ENCODE peak calls at places on chromosomes 13 and 19, in ten cellular contexts. One of them, this sample, is unnamed.

GRCh38 chr19:18789422-18789832 is 1.7 kb downstream of the COMP start:
- DNase-seq in CD8-positive, alpha-beta T cell: no peak
- DNase-seq in dorsolateral prefrontal cortex: no peak
- DNase-seq in stomach: no peak
- DNase-seq in uterus: no peak
- DNase-seq in cardiac muscle cell: no peak
- DNase-seq in gastrocnemius medialis: no peak
- DNase-seq in right lobe of liver: no peak
- DNase-seq in GM23338: no peak
- DNase-seq in ovary: no peak
- DNase-seq in this sample: no peak

GRCh38 chr19:17200408-17201079 is 14.6 kb upstream of the USE1 start:
- DNase-seq in cardiac muscle cell: no peak
- DNase-seq in gastrocnemius medialis: no peak
- DNase-seq in dorsolateral prefrontal cortex: no peak
- DNase-seq in stomach: no peak
- DNase-seq in CD8-positive, alpha-beta T cell: no peak
- DNase-seq in uterus: no peak
- DNase-seq in right lobe of liver: no peak
- DNase-seq in ovary: no peak
- DNase-seq in GM23338: no peak
- DNase-seq in this sample: no peak

GRCh38 chr13:97975280-97975850 is 21.9 kb downstream of the IPO5 start:
- DNase-seq in CD8-positive, alpha-beta T cell: no peak
- DNase-seq in right lobe of liver: no peak
- DNase-seq in cardiac muscle cell: no peak
- DNase-seq in gastrocnemius medialis: no peak
- DNase-seq in dorsolateral prefrontal cortex: peak; percentile 32
- DNase-seq in GM23338: no peak
- DNase-seq in uterus: no peak
- DNase-seq in ovary: no peak
- DNase-seq in stomach: no peak
- DNase-seq in this sample: peak; percentile 41

GRCh38 chr19:44756089-44756562 is 7.6 kb downstream of the BCL3 start:
- DNase-seq in GM23338: no peak
- DNase-seq in gastrocnemius medialis: no peak
- DNase-seq in CD8-positive, alpha-beta T cell: no peak
- DNase-seq in cardiac muscle cell: no peak
- DNase-seq in right lobe of liver: peak; percentile 66
- DNase-seq in dorsolateral prefrontal cortex: no peak
- DNase-seq in uterus: no peak
- DNase-seq in stomach: no peak
- DNase-seq in ovary: no peak
- DNase-seq in this sample: no peak

GRCh38 chr19:47511128-47511517 is 3.7 kb downstream of the NAPA start:
- DNase-seq in cardiac muscle cell: peak; percentile 52
- DNase-seq in gastrocnemius medialis: no peak
- DNase-seq in ovary: peak; percentile 93
- DNase-seq in GM23338: no peak
- DNase-seq in uterus: peak; percentile 86
- DNase-seq in stomach: peak; percentile 65
- DNase-seq in right lobe of liver: peak; percentile 96
- DNase-seq in CD8-positive, alpha-beta T cell: no peak
- DNase-seq in dorsolateral prefrontal cortex: no peak
- DNase-seq in this sample: no peak

GRCh38 chr13:107271226-107271625 is 703.3 kb upstream of the ARGLU1 start:
- DNase-seq in right lobe of liver: no peak
- DNase-seq in CD8-positive, alpha-beta T cell: no peak
- DNase-seq in GM23338: peak; percentile 81
- DNase-seq in dorsolateral prefrontal cortex: no peak
- DNase-seq in stomach: no peak
- DNase-seq in cardiac muscle cell: peak; percentile 79
- DNase-seq in gastrocnemius medialis: no peak
- DNase-seq in ovary: no peak
- DNase-seq in uterus: no peak
- DNase-seq in this sample: no peak

GRCh38 chr19:2636897-2637683 is 65.4 kb downstream of the GNG7 start:
- DNase-seq in gastrocnemius medialis: no peak
- DNase-seq in cardiac muscle cell: peak; percentile 65
- DNase-seq in stomach: peak; percentile 72
- DNase-seq in ovary: peak; percentile 53
- DNase-seq in CD8-positive, alpha-beta T cell: peak; percentile 75
- DNase-seq in uterus: peak; percentile 54
- DNase-seq in right lobe of liver: peak; percentile 80
- DNase-seq in GM23338: peak; percentile 75
- DNase-seq in dorsolateral prefrontal cortex: no peak
- DNase-seq in this sample: peak; percentile 75

GRCh38 chr19:10114651-10115391 is 3.3 kb downstream of the P2RY11 start:
- DNase-seq in right lobe of liver: peak; percentile 53
- DNase-seq in uterus: no peak
- DNase-seq in dorsolateral prefrontal cortex: no peak
- DNase-seq in ovary: no peak
- DNase-seq in gastrocnemius medialis: no peak
- DNase-seq in CD8-positive, alpha-beta T cell: no peak
- DNase-seq in cardiac muscle cell: no peak
- DNase-seq in stomach: no peak
- DNase-seq in GM23338: peak; percentile 27
- DNase-seq in this sample: no peak

GRCh38 chr13:29402168-29402621 is 193.3 kb downstream of the SLC7A1 start:
- DNase-seq in CD8-positive, alpha-beta T cell: no peak
- DNase-seq in dorsolateral prefrontal cortex: no peak
- DNase-seq in cardiac muscle cell: peak; percentile 4
- DNase-seq in stomach: no peak
- DNase-seq in uterus: peak; percentile 65
- DNase-seq in GM23338: no peak
- DNase-seq in gastrocnemius medialis: no peak
- DNase-seq in ovary: peak; percentile 39
- DNase-seq in right lobe of liver: no peak
- DNase-seq in this sample: no peak

GRCh38 chr13:105541565-105541964 is 993.9 kb downstream of the EFNB2 start:
- DNase-seq in CD8-positive, alpha-beta T cell: no peak
- DNase-seq in dorsolateral prefrontal cortex: no peak
- DNase-seq in cardiac muscle cell: no peak
- DNase-seq in stomach: no peak
- DNase-seq in ovary: no peak
- DNase-seq in uterus: no peak
- DNase-seq in GM23338: no peak
- DNase-seq in gastrocnemius medialis: no peak
- DNase-seq in right lobe of liver: no peak
- DNase-seq in this sample: no peak

GRCh38 chr13:94020833-94021232 is 458.6 kb downstream of the DCT start:
- DNase-seq in gastrocnemius medialis: no peak
- DNase-seq in ovary: no peak
- DNase-seq in dorsolateral prefrontal cortex: no peak
- DNase-seq in stomach: no peak
- DNase-seq in CD8-positive, alpha-beta T cell: no peak
- DNase-seq in cardiac muscle cell: no peak
- DNase-seq in GM23338: no peak
- DNase-seq in uterus: no peak
- DNase-seq in right lobe of liver: no peak
- DNase-seq in this sample: peak; percentile 10

GRCh38 chr13:101453784-101454201 is 1.3 kb downstream of the ITGBL1 start:
- DNase-seq in uterus: no peak
- DNase-seq in stomach: peak; percentile 47
- DNase-seq in ovary: no peak
- DNase-seq in CD8-positive, alpha-beta T cell: no peak
- DNase-seq in gastrocnemius medialis: no peak
- DNase-seq in dorsolateral prefrontal cortex: no peak
- DNase-seq in GM23338: peak; percentile 69
- DNase-seq in right lobe of liver: no peak
- DNase-seq in cardiac muscle cell: peak; percentile 5
- DNase-seq in this sample: no peak

GRCh38 chr13:64482373-64482772 is 2747.8 kb downstream of the PCDH9 start:
- DNase-seq in dorsolateral prefrontal cortex: no peak
- DNase-seq in cardiac muscle cell: no peak
- DNase-seq in right lobe of liver: no peak
- DNase-seq in GM23338: no peak
- DNase-seq in stomach: no peak
- DNase-seq in uterus: no peak
- DNase-seq in ovary: no peak
- DNase-seq in CD8-positive, alpha-beta T cell: no peak
- DNase-seq in gastrocnemius medialis: no peak
- DNase-seq in this sample: no peak

GRCh38 chr19:27748551-27749152 is 1464.3 kb downstream of the UQCRFS1 start:
- DNase-seq in GM23338: no peak
- DNase-seq in gastrocnemius medialis: no peak
- DNase-seq in uterus: no peak
- DNase-seq in CD8-positive, alpha-beta T cell: no peak
- DNase-seq in right lobe of liver: no peak
- DNase-seq in dorsolateral prefrontal cortex: no peak
- DNase-seq in cardiac muscle cell: no peak
- DNase-seq in stomach: peak; percentile 13
- DNase-seq in ovary: no peak
- DNase-seq in this sample: no peak

GRCh38 chr13:105543742-105544141 is 991.7 kb downstream of the EFNB2 start:
- DNase-seq in GM23338: no peak
- DNase-seq in gastrocnemius medialis: no peak
- DNase-seq in stomach: no peak
- DNase-seq in dorsolateral prefrontal cortex: no peak
- DNase-seq in ovary: no peak
- DNase-seq in cardiac muscle cell: no peak
- DNase-seq in CD8-positive, alpha-beta T cell: no peak
- DNase-seq in right lobe of liver: no peak
- DNase-seq in uterus: no peak
- DNase-seq in this sample: peak; percentile 5

GRCh38 chr13:113350065-113350937 is 13.6 kb downstream of the GRTP1 start:
- DNase-seq in CD8-positive, alpha-beta T cell: no peak
- DNase-seq in ovary: no peak
- DNase-seq in dorsolateral prefrontal cortex: no peak
- DNase-seq in cardiac muscle cell: no peak
- DNase-seq in stomach: no peak
- DNase-seq in right lobe of liver: no peak
- DNase-seq in uterus: no peak
- DNase-seq in gastrocnemius medialis: no peak
- DNase-seq in GM23338: no peak
- DNase-seq in this sample: no peak

GRCh38 chr13:99734013-99734693 is 232.9 kb downstream of the TM9SF2 start:
- DNase-seq in cardiac muscle cell: no peak
- DNase-seq in gastrocnemius medialis: no peak
- DNase-seq in uterus: no peak
- DNase-seq in dorsolateral prefrontal cortex: no peak
- DNase-seq in GM23338: peak; percentile 52
- DNase-seq in right lobe of liver: no peak
- DNase-seq in ovary: no peak
- DNase-seq in stomach: no peak
- DNase-seq in CD8-positive, alpha-beta T cell: no peak
- DNase-seq in this sample: no peak

GRCh38 chr13:75308222-75308621 is 173.7 kb downstream of the TBC1D4 start:
- DNase-seq in stomach: no peak
- DNase-seq in cardiac muscle cell: no peak
- DNase-seq in CD8-positive, alpha-beta T cell: no peak
- DNase-seq in GM23338: no peak
- DNase-seq in uterus: no peak
- DNase-seq in right lobe of liver: no peak
- DNase-seq in gastrocnemius medialis: no peak
- DNase-seq in ovary: no peak
- DNase-seq in dorsolateral prefrontal cortex: no peak
- DNase-seq in this sample: no peak

GRCh38 chr13:21123956-21124355 is 52.4 kb downstream of the SKA3 start:
- DNase-seq in CD8-positive, alpha-beta T cell: no peak
- DNase-seq in cardiac muscle cell: no peak
- DNase-seq in GM23338: peak; percentile 87
- DNase-seq in gastrocnemius medialis: no peak
- DNase-seq in right lobe of liver: no peak
- DNase-seq in stomach: no peak
- DNase-seq in dorsolateral prefrontal cortex: no peak
- DNase-seq in ovary: no peak
- DNase-seq in uterus: no peak
- DNase-seq in this sample: no peak
- H3K27ac ChIP-seq in CD8-positive, alpha-beta T cell: no peak overlapping the region
- H3K27ac ChIP-seq in cardiac muscle cell: no peak overlapping the region
- H3K27ac ChIP-seq in GM23338: peak overlapping the region; percentile 97
- H3K27ac ChIP-seq in gastrocnemius medialis: no peak overlapping the region
- H3K27ac ChIP-seq in right lobe of liver: no peak overlapping the region
- H3K27ac ChIP-seq in stomach: no peak overlapping the region
- H3K27ac ChIP-seq in dorsolateral prefrontal cortex: no peak overlapping the region
- H3K27ac ChIP-seq in ovary: no peak overlapping the region
- H3K27ac ChIP-seq in uterus: no peak overlapping the region
- H3K27ac ChIP-seq in this sample: no peak overlapping the region

DNA sequence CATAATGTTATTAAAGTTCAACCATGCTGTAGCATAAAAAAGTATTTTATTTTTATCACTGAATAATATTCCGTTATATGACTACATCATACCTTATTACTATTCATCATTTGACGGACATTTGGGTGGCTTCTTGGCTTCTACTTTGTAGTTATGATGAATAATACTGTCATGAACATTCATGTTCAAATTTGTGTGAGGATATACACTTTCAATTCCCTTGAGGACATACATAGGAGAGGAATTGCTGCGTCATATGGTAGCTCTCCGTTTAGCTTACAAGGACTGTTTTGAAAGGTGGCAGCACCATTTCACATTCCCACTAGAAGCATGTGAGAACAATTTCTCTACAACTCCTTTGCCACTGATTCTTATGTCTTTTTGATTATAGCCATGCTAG is 910.8 kb upstream of the MIR17HG start:
- DNase-seq in stomach: no peak
- DNase-seq in CD8-positive, alpha-beta T cell: no peak
- DNase-seq in GM23338: no peak
- DNase-seq in dorsolateral prefrontal cortex: no peak
- DNase-seq in right lobe of liver: no peak
- DNase-seq in ovary: no peak
- DNase-seq in uterus: no peak
- DNase-seq in cardiac muscle cell: no peak
- DNase-seq in gastrocnemius medialis: no peak
- DNase-seq in this sample: no peak
- TF ChIP-seq CTCF in stomach: no peak
- TF ChIP-seq CTCF in CD8-positive, alpha-beta T cell: no peak
- TF ChIP-seq CTCF in GM23338: no peak
- TF ChIP-seq CTCF in dorsolateral prefrontal cortex: no peak
- TF ChIP-seq CTCF in right lobe of liver: no peak
- TF ChIP-seq CTCF in ovary: no peak
- TF ChIP-seq CTCF in uterus: no peak
- TF ChIP-seq CTCF in cardiac muscle cell: no peak
- TF ChIP-seq CTCF in gastrocnemius medialis: no peak
- TF ChIP-seq CTCF in this sample: no peak

DNA sequence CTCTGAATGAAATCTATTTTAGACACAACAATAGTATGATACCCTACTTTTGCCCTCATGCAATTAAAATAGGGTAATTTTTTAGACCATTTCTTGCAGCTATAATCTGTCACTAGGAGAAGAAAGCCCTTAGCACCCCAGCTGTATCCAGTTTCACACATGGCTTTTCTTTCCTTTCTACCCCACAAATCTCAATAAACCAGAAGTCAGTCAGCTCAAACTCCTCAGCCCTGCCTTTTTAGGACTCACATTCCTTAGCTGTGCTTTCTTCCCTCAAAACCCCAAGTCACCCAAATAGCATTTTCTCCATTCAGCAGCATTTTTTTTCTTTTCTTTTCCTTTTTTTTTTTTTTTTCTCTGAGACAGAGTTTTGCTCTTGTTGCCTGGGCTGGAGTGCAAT is 79.9 kb downstream of the KCTD15 start:
- DNase-seq in right lobe of liver: no peak
- DNase-seq in stomach: no peak
- DNase-seq in gastrocnemius medialis: no peak
- DNase-seq in GM23338: no peak
- DNase-seq in dorsolateral prefrontal cortex: no peak
- DNase-seq in ovary: no peak
- DNase-seq in uterus: no peak
- DNase-seq in cardiac muscle cell: no peak
- DNase-seq in CD8-positive, alpha-beta T cell: no peak
- DNase-seq in this sample: no peak
- H3K27ac ChIP-seq in right lobe of liver: peak overlapping the region; percentile 6
- H3K27ac ChIP-seq in stomach: no peak overlapping the region
- H3K27ac ChIP-seq in gastrocnemius medialis: no peak overlapping the region
- H3K27ac ChIP-seq in GM23338: no peak overlapping the region
- H3K27ac ChIP-seq in dorsolateral prefrontal cortex: no peak overlapping the region
- H3K27ac ChIP-seq in ovary: no peak overlapping the region
- H3K27ac ChIP-seq in uterus: no peak overlapping the region
- H3K27ac ChIP-seq in cardiac muscle cell: no peak overlapping the region
- H3K27ac ChIP-seq in CD8-positive, alpha-beta T cell: no peak overlapping the region
- H3K27ac ChIP-seq in this sample: no peak overlapping the region

GRCh38 chr19:15629003-15629880 is 11.5 kb upstream of the CYP4F3 start:
- DNase-seq in uterus: peak; percentile 58
- DNase-seq in dorsolateral prefrontal cortex: peak; percentile 64
- DNase-seq in GM23338: peak; percentile 62
- DNase-seq in ovary: peak; percentile 57
- DNase-seq in right lobe of liver: peak; percentile 87
- DNase-seq in CD8-positive, alpha-beta T cell: peak; percentile 83
- DNase-seq in gastrocnemius medialis: peak; percentile 11
- DNase-seq in stomach: peak; percentile 90
- DNase-seq in cardiac muscle cell: peak; percentile 65
- DNase-seq in this sample: peak; percentile 81
- TF ChIP-seq CTCF in uterus: peak; percentile 89
- TF ChIP-seq CTCF in dorsolateral prefrontal cortex: peak; percentile 94
- TF ChIP-seq CTCF in GM23338: peak; percentile 79
- TF ChIP-seq CTCF in ovary: peak; percentile 83
- TF ChIP-seq CTCF in right lobe of liver: peak; percentile 98
- TF ChIP-seq CTCF in CD8-positive, alpha-beta T cell: peak; percentile 91
- TF ChIP-seq CTCF in gastrocnemius medialis: peak; percentile 78
- TF ChIP-seq CTCF in stomach: peak; percentile 87
- TF ChIP-seq CTCF in cardiac muscle cell: peak; percentile 96
- TF ChIP-seq CTCF in this sample: peak; percentile 99

This sample was measured in RWPE1.